ENCODE peak calls at places on chromosomes 7 and 10, in seven cellular contexts. I, L, Y, G, U, O and Z are unnamed samples. For H3K4me1, the result is how much of the 10 kb centered on the place peaks cover.

GRCh38 chr10:7239312-7239985 is 171.4 kb downstream of the SFMBT2 start:
- DNase-seq in I (no peak), L (no peak), Y (no peak), G (no peak), U (no peak), O (peak), Z (no peak)

GRCh38 chr10:10976652-10977051 is 41.0 kb upstream of the CELF2 start:
- DNase-seq in I (no peak), L (no peak), Y (no peak), G (no peak), U (no peak), O (no peak), Z (no peak)

GRCh38 chr10:12801214-12802087 is 200.1 kb downstream of the CCDC3 start:
- DNase-seq in I (no peak), L (no peak), Y (no peak), G (no peak), U (no peak), O (no peak), Z (no peak)

GRCh38 chr10:23316406-23316805 is 28.2 kb downstream of the C10orf67 start:
- DNase-seq in I (no peak), L (no peak), Y (no peak), G (no peak), U (no peak), O (no peak), Z (no peak)

GRCh38 chr10:72951760-72952159 is 2.8 kb downstream of the PLA2G12B start:
- DNase-seq in I (no peak), L (no peak), Y (no peak), G (no peak), U (no peak), O (no peak), Z (no peak)

GRCh38 chr7:26531926-26532325 is 240.3 kb downstream of the SNX10 start:
- DNase-seq in I (no peak), L (no peak), Y (no peak), G (no peak), U (no peak), O (no peak), Z (no peak)

GRCh38 chr10:72321248-72322029 is 33.3 kb downstream of the DNAJB12 start:
- DNase-seq in I (peak), L (no peak), Y (no peak), G (no peak), U (no peak), O (no peak), Z (no peak)

GRCh38 chr7:17907014-17907413 is 33.3 kb downstream of the SNX13 start:
- DNase-seq in I (no peak), L (no peak), Y (peak), G (no peak), U (peak), O (no peak), Z (no peak)

GRCh38 chr7:69517985-69518731 is 80.1 kb upstream of the AUTS2 start:
- DNase-seq in I (no peak), L (no peak), Y (no peak), G (no peak), U (peak), O (no peak), Z (no peak)

GRCh38 chr7:96388166-96388565 is 66.3 kb upstream of the SLC25A13 start:
- DNase-seq in I (no peak), L (no peak), Y (peak), G (no peak), U (peak), O (no peak), Z (no peak)

GRCh38 chr7:135160098-135160857 is 10.2 kb downstream of the CYREN start:
- DNase-seq in I (no peak), L (no peak), Y (no peak), G (no peak), U (peak), O (peak), Z (no peak)

DNA sequence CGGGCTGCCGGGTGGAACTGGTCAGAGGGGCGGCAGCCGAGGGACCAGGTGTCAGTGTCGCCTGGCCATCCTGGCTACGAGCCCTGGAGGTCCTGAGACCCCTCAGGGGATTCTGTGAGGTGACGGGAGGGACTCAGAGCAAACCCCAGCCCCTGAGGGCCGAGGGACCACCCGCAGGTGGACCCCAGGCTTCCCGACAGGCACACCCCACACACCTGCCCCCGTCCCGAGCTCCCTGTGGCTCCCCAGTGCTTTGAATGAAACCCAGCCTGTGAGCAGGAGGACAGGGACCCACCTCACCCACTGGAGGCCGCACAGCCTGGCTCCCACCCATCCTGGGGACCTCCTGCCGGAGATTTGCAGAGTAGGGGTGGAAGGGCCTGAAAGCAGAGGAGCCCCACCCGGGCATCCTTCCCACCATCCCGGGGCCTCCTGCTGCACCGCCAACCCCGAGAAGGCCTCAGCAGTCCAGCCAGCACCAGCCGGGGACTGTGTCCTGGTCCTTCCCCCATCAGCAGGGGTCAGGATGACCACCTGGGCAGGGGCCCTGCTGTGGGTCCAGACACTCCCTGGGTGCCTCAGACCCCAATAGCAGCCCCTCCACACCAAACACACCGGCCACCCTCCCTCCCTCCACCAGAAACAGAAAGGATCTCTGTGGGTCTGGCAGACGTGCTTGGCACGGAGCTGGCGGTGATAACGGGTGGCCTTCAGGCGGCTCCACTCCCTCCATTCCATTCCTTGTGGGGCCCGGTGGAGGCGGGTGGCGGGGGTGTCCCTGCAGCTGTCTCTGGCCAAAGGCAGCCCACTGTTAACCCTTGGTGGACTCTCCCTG is 13.9 kb downstream of the VENTX start:
- DNase-seq in I (no peak), L (no peak), Y (no peak), G (no peak), U (no peak), O (no peak), Z (no peak)
- H3K4me1 ChIP-seq in I (under half), L (under half), Y (under half), G (under half), U (under half), O (under half), Z (under half)

GRCh38 chr7:100641860-100642533 is 645 bp upstream of the TFR2 start:
- DNase-seq in I (no peak), L (no peak), Y (no peak), G (no peak), U (no peak), O (no peak), Z (no peak)

GRCh38 chr7:100640438-100641410 is 628 bp downstream of the TFR2 start:
- DNase-seq in I (no peak), L (no peak), Y (no peak), G (no peak), U (no peak), O (no peak), Z (no peak)

GRCh38 chr7:100641463-100641859 is at the start of gene TFR2:
- DNase-seq in I (no peak), L (no peak), Y (no peak), G (no peak), U (no peak), O (no peak), Z (no peak)

GRCh38 chr7:100639995-100640394 is 1.4 kb downstream of the TFR2 start:
- DNase-seq in I (no peak), L (no peak), Y (no peak), G (no peak), U (no peak), O (no peak), Z (no peak)

GRCh38 chr7:100642534-100642907 is 1.2 kb upstream of the TFR2 start:
- DNase-seq in I (no peak), L (peak), Y (no peak), G (no peak), U (no peak), O (peak), Z (no peak)
- H3K4me3 ChIP-seq in I (no peak), L (no peak), Y (no peak), G (no peak), U (no peak), O (peak), Z (no peak)

GRCh38 chr7:147524726-147525245 is 1065.8 kb upstream of the C7orf33 start:
- DNase-seq in I (no peak), L (no peak), Y (peak), G (no peak), U (no peak), O (no peak), Z (no peak)

GRCh38 chr7:147519062-147519461 is 1071.5 kb upstream of the C7orf33 start:
- DNase-seq in I (peak), L (no peak), Y (no peak), G (no peak), U (no peak), O (no peak), Z (no peak)

GRCh38 chr7:147525295-147525694 is 1065.3 kb upstream of the C7orf33 start:
- DNase-seq in I (no peak), L (no peak), Y (no peak), G (no peak), U (no peak), O (no peak), Z (no peak)

GRCh38 chr7:147523056-147523455 is 1067.5 kb upstream of the C7orf33 start:
- DNase-seq in I (no peak), L (no peak), Y (no peak), G (peak), U (no peak), O (no peak), Z (no peak)
- TF ChIP-seq CTCF in I (no peak), L (no peak), Y (no peak), G (no peak), U (no peak), O (no peak), Z (no peak)

DNA sequence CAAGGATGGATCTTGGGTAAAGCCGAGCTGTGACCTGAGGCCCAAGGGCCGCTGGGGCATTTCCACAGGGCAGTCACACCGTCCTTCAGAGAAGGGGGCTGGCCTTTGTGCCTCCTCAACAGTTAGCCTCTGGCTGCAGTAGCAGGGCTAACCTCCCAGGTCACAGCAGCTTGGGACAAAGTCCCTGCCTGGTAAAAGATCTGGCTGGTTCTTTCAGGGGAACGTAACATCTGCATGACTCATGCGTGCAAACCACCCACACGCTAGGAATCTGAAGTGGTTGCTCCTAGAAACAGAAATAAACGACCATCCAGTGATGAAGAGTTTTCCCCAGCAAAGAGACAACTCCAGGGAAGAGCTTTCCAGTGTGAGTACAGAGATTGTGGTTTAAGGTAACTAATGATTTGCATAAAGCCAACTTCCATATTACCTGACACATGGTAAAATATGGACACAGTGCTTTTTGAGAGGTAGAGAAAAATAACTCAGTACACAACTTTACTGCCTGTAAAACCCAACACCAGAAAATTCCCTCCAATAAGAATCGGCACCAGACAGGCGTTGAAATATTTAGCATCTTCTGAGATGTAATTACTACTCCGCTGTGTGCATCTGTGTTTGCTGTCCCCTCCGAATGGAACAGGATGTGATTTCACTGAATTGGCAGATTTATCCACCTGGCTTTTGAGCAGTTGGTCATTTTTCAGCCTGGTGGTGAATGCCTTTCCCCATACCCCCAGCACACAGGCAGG is 84.9 kb upstream of the ADRB1 start:
- DNase-seq in I (peak), L (peak), Y (peak), G (no peak), U (peak), O (no peak), Z (no peak)
- H3K4me1 ChIP-seq in I (half or more), L (half or more), Y (under half), G (under half), U (under half), O (under half), Z (under half)

DNA sequence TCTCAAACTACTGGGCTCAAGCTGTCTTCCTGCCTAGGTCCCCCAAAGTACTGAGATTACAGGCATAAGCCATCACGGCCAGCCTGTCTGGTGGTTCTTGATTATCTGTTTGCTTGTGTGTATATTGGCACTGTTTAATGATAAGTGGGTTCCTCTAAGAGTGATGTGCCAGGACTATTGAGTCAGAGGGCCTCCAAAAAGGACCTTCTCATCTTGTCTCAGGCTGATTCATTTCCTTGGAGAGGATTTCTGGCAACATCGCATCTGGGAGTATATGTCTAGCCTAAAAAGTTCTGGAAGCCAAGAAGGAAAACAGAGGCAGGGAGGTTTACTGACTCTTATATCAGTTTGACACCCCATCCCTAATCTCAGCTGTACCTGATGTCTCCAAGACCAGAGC is 27.1 kb upstream of the AKAP9 start:
- DNase-seq in I (no peak), L (no peak), Y (no peak), G (no peak), U (peak), O (no peak), Z (no peak)
- H3K4me3 ChIP-seq in I (no peak), L (no peak), Y (no peak), G (no peak), U (no peak), O (no peak), Z (no peak)

GRCh38 chr10:103947799-103948198 is 19.1 kb upstream of the SLK start:
- DNase-seq in I (no peak), L (no peak), Y (no peak), G (no peak), U (no peak), O (no peak), Z (no peak)

GRCh38 chr10:103949728-103950127 is 17.2 kb upstream of the SLK start:
- DNase-seq in I (no peak), L (no peak), Y (no peak), G (no peak), U (no peak), O (no peak), Z (no peak)

GRCh38 chr10:103954543-103954942 is 12.4 kb upstream of the SLK start:
- DNase-seq in I (no peak), L (no peak), Y (no peak), G (no peak), U (no peak), O (no peak), Z (no peak)

GRCh38 chr10:103951942-103952341 is 15.0 kb upstream of the SLK start:
- DNase-seq in I (no peak), L (no peak), Y (no peak), G (no peak), U (no peak), O (no peak), Z (no peak)

DNA sequence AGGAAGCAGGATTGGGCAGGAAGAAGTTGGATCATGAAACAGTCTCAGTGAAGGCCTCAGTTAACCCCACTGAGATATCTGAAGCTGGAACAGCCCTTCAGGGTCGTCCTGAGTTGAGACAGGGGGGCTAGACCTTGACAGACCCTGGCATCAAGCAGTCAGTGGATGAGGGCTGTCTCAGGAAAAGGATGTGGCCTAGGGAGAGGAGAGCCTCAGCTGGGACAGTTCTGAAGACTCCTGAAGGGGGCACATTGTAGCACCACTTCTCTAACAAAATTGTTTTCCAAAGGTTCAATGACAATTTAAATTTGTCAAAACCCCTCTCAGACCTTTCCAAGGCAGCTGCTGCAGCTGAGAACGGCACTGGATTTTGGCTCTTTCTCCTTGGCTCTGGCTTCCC is 15.8 kb upstream of the SLK start:
- DNase-seq in I (no peak), L (no peak), Y (no peak), G (no peak), U (no peak), O (no peak), Z (no peak)
- TF ChIP-seq CTCF in I (no peak), L (no peak), Y (no peak), G (no peak), U (no peak), O (no peak), Z (no peak)

DNA sequence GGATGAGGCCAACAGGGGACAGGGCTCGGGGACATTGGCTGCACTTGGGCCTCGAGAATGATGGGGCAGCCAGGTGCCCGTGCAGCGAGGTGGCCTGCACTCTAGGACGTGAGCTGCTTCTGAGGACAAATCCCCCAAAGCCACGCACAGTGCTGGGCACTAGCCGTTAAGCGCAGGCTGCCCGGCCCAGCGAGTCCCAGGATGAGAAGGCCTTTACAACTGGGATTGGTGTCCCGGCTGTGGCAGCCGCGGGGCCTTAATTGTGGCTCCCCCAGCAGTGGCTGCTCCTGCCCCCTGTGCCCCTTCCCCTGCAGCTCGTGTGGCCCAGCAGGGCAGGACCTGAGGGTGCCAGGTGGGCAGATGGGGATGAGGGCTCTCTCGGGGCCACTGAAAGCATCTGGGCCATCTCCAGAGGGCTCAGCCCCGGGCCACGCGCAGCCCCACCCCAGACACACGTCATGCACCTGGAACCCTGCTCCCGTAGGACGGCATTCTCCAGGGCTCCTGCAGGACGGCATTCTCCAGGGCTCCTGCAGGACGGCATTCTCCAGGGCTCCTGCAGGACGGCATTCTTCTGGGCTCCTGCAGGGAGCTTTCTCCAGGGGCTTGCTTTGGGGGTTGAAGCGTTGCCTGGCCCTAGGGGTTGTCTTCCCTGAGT is 6.6 kb downstream of the PWWP2B start:
- DNase-seq in I (peak), L (no peak), Y (no peak), G (no peak), U (no peak), O (no peak), Z (no peak)
- H3K4me1 ChIP-seq in I (under half), L (half or more), Y (under half), G (under half), U (under half), O (under half), Z (under half)